ENCODE peak calls at places on chromosomes 16 and 17, in eight cellular contexts. J, S, B, N, W, F, R and H are unnamed samples.
A peak's percentile ranks its signal among the peaks of the same experiment; 100 is the strongest.

GRCh38 chr17:82840431-82840831 is 609 bp upstream of the ZNF750 start:
- DNase-seq in N (no peak), W (no peak), R (peak; percentile 73), F (no peak), B (no peak), J (no peak), S (no peak), H (no peak)

GRCh38 chr17:4998027-4998665 is 396 bp downstream of the KIF1C start:
- DNase-seq in B (peak; percentile 64), S (no peak), R (no peak), N (no peak), W (peak; percentile 50), J (peak; percentile 73), F (peak; percentile 53), H (peak; percentile 58)

GRCh38 chr17:57284583-57284982 is 28.3 kb downstream of the MSI2 start:
- DNase-seq in N (peak; percentile 33), F (no peak), B (no peak), J (no peak), S (peak; percentile 53), R (no peak), W (no peak), H (no peak)

GRCh38 chr17:2191227-2191626 is 112.4 kb downstream of the SMG6 start:
- DNase-seq in N (no peak), S (no peak), J (no peak), F (no peak), W (no peak), B (no peak), R (no peak), H (no peak)

GRCh38 chr16:27761816-27762215 is 211.9 kb downstream of the KATNIP start:
- DNase-seq in B (no peak), W (no peak), F (no peak), S (no peak), R (no peak), N (no peak), J (no peak), H (no peak)

GRCh38 chr17:61816538-61816937 is 46.8 kb downstream of the BRIP1 start:
- DNase-seq in B (no peak), J (no peak), R (no peak), F (no peak), N (no peak), S (no peak), W (no peak), H (no peak)

GRCh38 chr17:48995871-48996695 is 1.1 kb upstream of the IGF2BP1 start:
- DNase-seq in W (no peak), S (no peak), F (no peak), J (no peak), B (no peak), R (no peak), N (no peak), H (no peak)

GRCh38 chr17:83196088-83196765 is 116.8 kb downstream of the METRNL start:
- DNase-seq in J (peak; percentile 83), B (peak; percentile 4), S (no peak), R (no peak), W (peak; percentile 5), N (no peak), F (no peak), H (no peak)

GRCh38 chr16:528111-529011 is 849 bp downstream of the CAPN15 start:
- DNase-seq in W (no peak), J (no peak), S (peak; percentile 36), F (peak; percentile 85), B (no peak), N (peak; percentile 31), R (peak; percentile 78), H (peak; percentile 66)

GRCh38 chr16:87345721-87346424 is 28.7 kb upstream of the C16orf95 start:
- DNase-seq in J (no peak), S (no peak), N (no peak), W (no peak), R (no peak), F (no peak), B (no peak), H (no peak)

GRCh38 chr17:7312432-7313027 is 2.6 kb downstream of the GPS2 start:
- DNase-seq in S (no peak), F (no peak), R (no peak), B (no peak), W (no peak), N (no peak), J (no peak), H (no peak)
- H3K36me3 ChIP-seq in S (peaks cover 71% of the 10 kb centered on the region), F (peaks cover 30% of the 10 kb centered on the region), R (peaks cover 34% of the 10 kb centered on the region), B (peaks cover 5% of the 10 kb centered on the region), W (peaks cover 4% of the 10 kb centered on the region), N (peaks cover 49% of the 10 kb centered on the region), J (peaks cover 41% of the 10 kb centered on the region), H (peaks cover 67% of the 10 kb centered on the region)

DNA sequence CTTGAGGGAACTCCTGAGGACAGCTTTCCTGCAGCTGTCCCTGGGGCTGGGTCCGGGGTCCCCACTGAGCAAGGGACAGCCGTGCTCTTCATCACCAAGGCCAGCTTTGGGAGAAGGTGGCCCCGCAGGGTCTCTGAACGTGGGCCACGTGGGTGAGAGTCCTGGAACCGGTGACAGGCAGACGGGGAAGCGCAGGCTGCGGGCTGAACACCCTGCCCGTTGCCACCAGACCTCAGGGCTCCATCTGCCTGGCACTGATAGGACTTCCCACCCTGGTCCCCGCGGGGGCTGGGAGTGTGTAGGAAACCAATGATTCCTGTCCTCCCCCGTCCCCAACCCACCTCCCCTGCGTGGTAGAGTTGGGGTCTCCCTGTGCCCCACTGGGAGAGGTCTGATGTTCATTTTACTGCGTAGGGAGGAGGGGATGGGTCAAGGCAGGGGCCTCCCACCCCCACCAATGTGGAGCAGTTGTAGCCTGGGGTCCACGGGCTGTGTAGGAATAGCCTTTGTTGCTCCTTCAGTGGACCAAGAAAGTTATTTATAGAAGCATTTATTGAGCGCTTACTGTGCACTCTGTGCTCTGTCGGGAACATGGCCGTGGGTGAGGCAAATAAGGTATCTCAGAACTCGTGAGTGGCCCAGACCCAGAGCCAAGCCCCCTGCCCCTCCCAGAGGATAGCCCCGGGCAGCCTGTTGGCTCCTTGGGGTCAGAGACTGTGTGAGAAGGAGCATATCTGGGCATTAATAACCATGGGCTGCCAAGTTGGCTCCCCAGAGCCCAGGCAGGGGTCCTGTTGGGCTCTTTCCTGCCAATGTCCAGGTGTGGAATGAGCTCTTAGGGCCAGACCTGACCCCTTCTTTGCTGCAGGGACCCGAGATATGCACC is 1.3 kb downstream of the ADGRG1 start:
- DNase-seq in W (no peak), B (no peak), R (no peak), J (no peak), S (no peak), N (no peak), F (no peak), H (no peak)
- H3K4me1 ChIP-seq in W (no peaks in the 10 kb centered on the region), B (peaks cover 58% of the 10 kb centered on the region), R (peaks cover 93% of the 10 kb centered on the region), J (peaks cover 11% of the 10 kb centered on the region), S (no peaks in the 10 kb centered on the region), N (peaks cover 10% of the 10 kb centered on the region), F (peaks cover 2% of the 10 kb centered on the region), H (peaks cover 95% of the 10 kb centered on the region)

GRCh38 chr17:9714801-9715200 is 69.5 kb downstream of the USP43 start:
- DNase-seq in B (no peak), N (no peak), R (no peak), W (no peak), F (no peak), J (no peak), S (no peak), H (no peak)
- TF ChIP-seq CTCF in B (no peak), N (no peak), R (no peak), W (no peak), F (no peak), J (no peak), S (no peak), H (no peak)

GRCh38 chr17:18323007-18323406 is 7.9 kb downstream of the SMCR8 start:
- DNase-seq in B (no peak), N (no peak), R (peak; percentile 9), J (no peak), S (no peak), W (no peak), F (no peak), H (no peak)
- H3K36me3 ChIP-seq in B (no peaks in the 10 kb centered on the region), N (peaks cover 46% of the 10 kb centered on the region), R (peaks cover 12% of the 10 kb centered on the region), J (peaks cover 34% of the 10 kb centered on the region), S (peaks cover 79% of the 10 kb centered on the region), W (no peaks in the 10 kb centered on the region), F (peaks cover 4% of the 10 kb centered on the region), H (peaks cover 96% of the 10 kb centered on the region)

DNA sequence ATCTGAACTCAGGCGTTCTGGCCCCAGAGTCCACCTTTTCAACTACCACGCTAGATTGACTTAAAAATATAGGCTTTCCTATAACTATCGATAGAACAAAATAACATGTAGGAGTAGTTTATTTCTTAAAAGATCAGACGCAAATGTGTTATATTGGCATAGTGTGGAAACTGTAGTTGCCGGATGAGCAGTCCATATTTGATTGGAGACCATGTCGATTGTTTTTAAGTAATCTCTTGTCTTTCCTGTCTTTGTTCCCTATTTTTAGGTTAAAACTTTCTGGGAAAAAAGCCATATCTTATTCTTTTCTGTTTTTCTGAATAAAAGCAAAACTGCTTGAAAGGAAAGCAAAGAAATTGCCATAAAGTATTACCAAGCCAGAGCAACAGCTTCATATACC is 53.1 kb downstream of the GAN start:
- DNase-seq in F (no peak), J (no peak), S (no peak), R (no peak), W (no peak), B (no peak), N (no peak), H (no peak)
- H3K4me1 ChIP-seq in F (no peaks in the 10 kb centered on the region), J (no peaks in the 10 kb centered on the region), S (no peaks in the 10 kb centered on the region), R (peaks cover 3% of the 10 kb centered on the region), W (no peaks in the 10 kb centered on the region), B (no peaks in the 10 kb centered on the region), N (no peaks in the 10 kb centered on the region), H (no peaks in the 10 kb centered on the region)